ENCODE peak calls at places on chromosomes 2 and 18, in five cellular contexts. H, E, Z, Y and N are unnamed samples.

GRCh38 chr18:59093668-59094067 is 46.0 kb upstream of the SEC11C start:
- DNase-seq in Z (no peak), E (no peak), Y (no peak), H (no peak), N (no peak)

GRCh38 chr2:169509230-169509917 is at the start of gene KLHL41:
- DNase-seq in E (no peak), H (no peak), Z (no peak), Y (no peak), N (no peak)

GRCh38 chr2:195094330-195094729 is 562.7 kb upstream of the SLC39A10 start:
- DNase-seq in Y (no peak), Z (no peak), E (no peak), H (no peak), N (no peak)

GRCh38 chr2:59182249-59182648 is 941.1 kb upstream of the FANCL start:
- DNase-seq in Y (no peak), Z (no peak), E (no peak), H (peak), N (no peak)

GRCh38 chr2:238187618-238188548 is 15.6 kb downstream of the ILKAP start:
- DNase-seq in Z (no peak), Y (no peak), E (no peak), H (no peak), N (no peak)

GRCh38 chr2:207045531-207045930 is 106.2 kb downstream of the CPO start:
- DNase-seq in H (no peak), E (no peak), Z (no peak), Y (no peak), N (no peak)

GRCh38 chr2:124590001-124590400 is 564.9 kb downstream of the CNTNAP5 start:
- DNase-seq in Z (no peak), E (no peak), Y (no peak), H (no peak), N (no peak)

GRCh38 chr2:192029089-192029488 is 165.6 kb downstream of the TMEFF2 start:
- DNase-seq in Z (no peak), H (peak), Y (no peak), E (no peak), N (no peak)

GRCh38 chr2:206311026-206311425 is 36.6 kb downstream of the ZDBF2 start:
- DNase-seq in H (no peak), Y (no peak), Z (no peak), E (no peak), N (no peak)

GRCh38 chr2:229163893-229164292 is 107.2 kb downstream of the PID1 start:
- DNase-seq in E (no peak), H (no peak), Z (no peak), Y (no peak), N (no peak)